ENCODE peak calls at places on chromosomes 11 and 22, in four cellular contexts. G is spleen, K is H1, U is PC-3. H is an unnamed sample.

GRCh38 chr11:69826773-69827172 is 7.6 kb upstream of the FGF3 start:
- DNase-seq in G (peak; percentile 14), K (no peak), U (no peak), H (no peak)

GRCh38 chr11:43282607-43283440 is 29.0 kb upstream of the API5 start:
- DNase-seq in G (peak; percentile 76), K (peak; percentile 76), U (peak; percentile 53), H (peak; percentile 10)

GRCh38 chr11:40602866-40603578 is 856.4 kb downstream of the LRRC4C start:
- DNase-seq in G (no peak), K (no peak), U (peak; percentile 58), H (peak; percentile 8)

GRCh38 chr11:60937144-60937527 is 12.9 kb downstream of the TMEM132A start:
- DNase-seq in G (peak; percentile 72), K (no peak), U (no peak), H (no peak)

GRCh38 chr11:69836401-69836800 is 17.2 kb upstream of the FGF3 start:
- DNase-seq in G (peak; percentile 15), K (no peak), U (no peak), H (no peak)

GRCh38 chr11:95147364-95147905 is 57.8 kb downstream of the ENDOD1 start:
- DNase-seq in G (no peak), K (no peak), U (peak; percentile 94), H (no peak)

GRCh38 chr11:70225629-70226582 is 22.8 kb downstream of the FADD start:
- DNase-seq in G (no peak), K (no peak), U (no peak), H (no peak)

GRCh38 chr11:1457326-1457680 is 29.3 kb downstream of the MOB2 start:
- DNase-seq in G (no peak), K (no peak), U (no peak), H (no peak)

DNA sequence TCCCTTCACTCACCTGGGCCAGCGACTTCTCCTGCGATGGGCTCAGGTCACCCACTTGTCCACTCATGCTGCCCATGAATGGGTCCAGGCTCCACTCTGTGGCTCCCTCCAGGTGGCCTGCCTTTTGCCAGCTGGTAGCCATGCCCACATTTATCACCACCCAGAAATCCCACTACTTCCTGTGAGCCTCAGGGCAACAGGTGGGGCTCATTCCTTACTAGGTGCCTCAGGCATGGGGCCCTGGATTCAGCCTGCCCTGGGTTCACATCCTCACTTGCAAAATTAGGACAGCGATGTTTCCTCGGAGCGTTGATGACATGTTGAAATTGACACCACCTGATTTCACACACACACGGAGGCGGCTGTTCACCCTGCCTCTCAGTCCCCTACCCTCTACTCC is at the start of gene SEC14L6:
- DNase-seq in G (no peak), K (no peak), U (no peak), H (no peak)
- H3K4me1 ChIP-seq in G (peaks cover 12% of the 10 kb centered on the region), K (no peaks in the 10 kb centered on the region), U (no peaks in the 10 kb centered on the region), H (no peaks in the 10 kb centered on the region)

GRCh38 chr22:35587896-35588295 is 29.2 kb downstream of the MB start:
- DNase-seq in G (no peak), K (no peak), U (no peak), H (no peak)
- H3K4me1 ChIP-seq in G (peaks cover 22% of the 10 kb centered on the region), K (no peaks in the 10 kb centered on the region), U (peaks cover 45% of the 10 kb centered on the region), H (peaks cover 74% of the 10 kb centered on the region)

DNA sequence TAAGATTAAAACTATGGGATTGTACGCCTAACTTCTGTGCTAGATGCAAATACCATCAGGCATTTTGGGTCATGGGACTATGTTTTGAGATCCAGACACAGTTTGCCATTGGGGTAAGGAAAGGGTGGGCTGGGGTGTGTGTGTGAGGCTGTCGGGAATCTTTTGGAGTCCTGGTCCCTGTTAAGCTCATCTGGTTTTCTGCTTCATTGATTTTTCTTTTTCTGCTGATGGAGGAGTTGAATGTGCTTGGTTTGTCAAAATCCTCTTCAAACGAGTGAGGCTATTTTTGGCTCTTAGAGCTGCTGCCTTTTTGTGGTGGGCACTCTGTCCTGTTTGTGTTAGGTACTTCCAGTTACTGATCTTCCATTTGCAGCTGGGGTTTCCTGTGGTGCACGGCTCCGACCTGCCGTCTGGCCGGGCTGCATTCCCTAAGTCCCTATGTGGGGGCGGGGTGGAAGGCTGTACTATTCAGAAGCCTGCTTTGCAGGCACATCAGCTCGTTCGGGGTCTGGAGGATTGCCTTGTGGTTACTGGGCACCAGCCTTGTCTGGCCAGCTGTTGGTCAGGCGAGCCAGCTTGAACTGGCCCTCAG is 2.9 kb downstream of the BCR start:
- DNase-seq in G (no peak), K (peak; percentile 71), U (peak; percentile 47), H (no peak)
- H3K4me1 ChIP-seq in G (peaks cover 92% of the 10 kb centered on the region), K (peaks cover 12% of the 10 kb centered on the region), U (peaks cover 38% of the 10 kb centered on the region), H (peaks cover 20% of the 10 kb centered on the region)

GRCh38 chr11:125273519-125274000 is 109.0 kb downstream of the PKNOX2 start:
- DNase-seq in G (no peak), K (no peak), U (no peak), H (no peak)
- H3K4me1 ChIP-seq in G (no peaks in the 10 kb centered on the region), K (peaks cover 5% of the 10 kb centered on the region), U (no peaks in the 10 kb centered on the region), H (no peaks in the 10 kb centered on the region)

DNA sequence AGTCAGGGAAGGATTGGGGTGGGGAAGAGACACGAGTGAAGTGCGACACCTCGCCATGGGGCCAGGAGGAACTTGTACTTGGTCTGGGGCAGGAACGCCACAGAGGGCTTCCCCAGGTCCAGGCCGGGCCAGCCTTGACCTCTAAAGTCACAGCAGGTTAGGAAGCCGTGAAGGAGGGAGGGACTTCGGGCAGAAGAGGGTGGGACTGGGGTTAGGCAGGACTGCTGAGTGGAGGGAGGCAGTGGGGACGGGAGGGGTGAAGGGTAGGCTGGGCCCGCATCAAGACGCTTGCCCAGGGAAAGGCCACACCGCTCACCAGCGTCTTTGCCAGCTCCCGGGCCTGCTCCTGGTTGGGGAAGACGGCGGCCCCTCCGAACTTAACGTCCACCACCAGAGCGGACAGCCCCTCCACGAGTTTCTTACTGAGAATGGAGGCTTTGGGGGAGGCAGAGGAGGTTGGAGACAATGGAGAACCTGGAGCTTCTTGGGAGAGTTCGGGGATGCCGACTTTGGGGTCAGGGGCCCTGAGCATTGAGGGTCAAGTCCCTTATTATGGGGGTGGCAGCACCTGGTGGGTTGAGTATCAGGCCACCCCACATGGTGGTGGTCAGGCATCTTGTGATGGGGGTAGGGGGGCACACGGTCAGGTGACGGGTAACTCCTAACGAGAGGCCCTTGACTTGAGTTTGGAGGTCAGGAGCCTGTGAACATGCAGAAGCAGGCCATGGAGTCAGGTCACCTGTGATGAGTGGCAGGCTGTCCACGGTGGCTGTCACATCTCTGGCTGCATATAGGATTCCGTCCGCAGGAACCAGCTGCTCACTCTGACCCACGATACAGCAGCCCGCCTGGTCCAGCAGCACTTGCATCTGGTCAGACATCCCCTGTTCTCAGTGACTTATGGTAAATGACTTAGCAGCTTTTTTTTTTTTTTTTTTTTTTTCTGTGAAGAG is 1.7 kb upstream of the SCO2 start:
- DNase-seq in G (peak; percentile 91), K (peak; percentile 76), U (peak; percentile 37), H (no peak)
- H3K4me1 ChIP-seq in G (peaks cover 91% of the 10 kb centered on the region), K (no peaks in the 10 kb centered on the region), U (peaks cover 19% of the 10 kb centered on the region), H (peaks cover 4% of the 10 kb centered on the region)

DNA sequence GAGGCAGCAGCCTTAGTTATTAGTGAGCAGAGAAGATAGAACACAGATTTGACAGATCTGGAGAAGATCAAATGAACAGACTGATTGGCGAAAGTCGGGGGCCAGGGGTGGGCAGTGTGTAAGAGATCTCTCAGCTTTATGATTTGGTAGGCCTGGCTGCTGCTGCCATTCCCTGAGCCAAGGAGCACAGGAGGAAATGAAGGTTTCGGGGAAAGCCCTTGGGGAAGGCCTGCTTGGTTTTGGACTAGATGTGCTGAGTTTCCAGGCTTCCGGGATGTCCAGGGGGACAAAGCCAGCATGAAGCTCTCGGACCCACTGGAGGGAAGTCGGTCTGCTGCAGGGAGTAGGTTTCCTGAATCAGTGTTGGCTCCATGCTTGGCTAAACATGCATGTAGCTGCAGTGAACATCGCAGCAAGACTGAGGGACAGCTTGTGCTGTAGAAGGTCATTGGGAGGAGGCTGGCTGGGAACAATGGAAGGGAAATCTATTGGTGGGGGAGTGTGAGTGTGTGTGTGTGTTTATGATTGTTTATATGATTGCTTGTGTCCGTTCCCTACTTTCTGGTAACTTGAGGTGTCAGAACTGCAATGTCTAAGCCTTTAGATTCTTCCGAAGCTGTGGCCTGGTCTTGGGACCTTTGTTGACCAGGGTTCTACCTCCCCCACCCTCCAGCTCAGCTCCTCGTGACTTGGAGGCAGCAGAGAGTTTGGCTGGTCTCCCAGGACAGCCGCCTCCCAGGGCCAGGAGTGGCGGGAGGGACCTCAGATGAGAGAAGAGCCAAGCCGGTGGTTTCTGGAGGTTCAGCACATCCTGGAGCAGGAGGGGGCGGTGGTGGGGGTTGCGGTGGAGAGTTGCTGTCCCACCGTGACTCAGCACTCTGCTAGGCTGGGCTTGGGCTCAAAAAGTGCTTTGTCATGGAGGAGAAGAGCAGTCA is 4.0 kb upstream of the FTH1 start:
- DNase-seq in G (peak; percentile 93), K (peak; percentile 91), U (peak; percentile 99), H (peak; percentile 91)
- H3K4me1 ChIP-seq in G (peaks cover 87% of the 10 kb centered on the region), K (peaks cover 9% of the 10 kb centered on the region), U (peaks cover 79% of the 10 kb centered on the region), H (peaks cover 54% of the 10 kb centered on the region)

GRCh38 chr22:29031236-29031982 is 30.2 kb downstream of the C22orf31 start:
- DNase-seq in G (no peak), K (peak; percentile 60), U (peak; percentile 83), H (peak; percentile 35)
- H3K4me1 ChIP-seq in G (peaks cover 31% of the 10 kb centered on the region), K (peaks cover 15% of the 10 kb centered on the region), U (peaks cover 30% of the 10 kb centered on the region), H (peaks cover 21% of the 10 kb centered on the region)